ENCODE peak calls at places on chromosomes 6 and 20, in seven cellular contexts. G is HL-60; B is Peyer's patch; S is brain microvascular endothelial cell; A is CD4-positive, alpha-beta T cell; P is PC-3; F is cardiac muscle cell. D is an unnamed sample.
A peak's percentile ranks its signal among the peaks of the same experiment; 100 is the strongest.

GRCh38 chr6:130760006-130760405 is 67.2 kb upstream of the SMLR1 start:
- DNase-seq in G (no peak), B (no peak), S (peak; percentile 47), A (no peak), P (peak; percentile 66), F (peak; percentile 54), D (no peak)

GRCh38 chr6:35024601-35025054 is 116.5 kb downstream of the TCP11 start:
- DNase-seq in G (no peak), B (no peak), S (peak; percentile 40), A (no peak), P (peak; percentile 78), F (peak; percentile 52), D (peak; percentile 80)

GRCh38 chr6:4906942-4907300 is 96.9 kb downstream of the RPP40 start:
- DNase-seq in G (no peak), B (no peak), S (no peak), A (no peak), P (no peak), F (no peak), D (no peak)

GRCh38 chr6:8526619-8527018 is 91.3 kb upstream of the SLC35B3 start:
- DNase-seq in G (no peak), B (no peak), S (no peak), A (no peak), P (no peak), F (no peak), D (no peak)

GRCh38 chr20:38179846-38180245 is 14.8 kb upstream of the TGM2 start:
- DNase-seq in G (no peak), B (no peak), S (no peak), A (no peak), P (no peak), F (no peak), D (no peak)

GRCh38 chr6:101607286-101607685 is 213.8 kb downstream of the GRIK2 start:
- DNase-seq in G (no peak), B (no peak), S (no peak), A (no peak), P (no peak), F (no peak), D (no peak)

GRCh38 chr20:62953167-62953838 is 794 bp downstream of the SLC17A9 start:
- DNase-seq in G (no peak), B (no peak), S (no peak), A (no peak), P (no peak), F (no peak), D (no peak)

GRCh38 chr6:104955491-104955890 is 1.4 kb upstream of the LIN28B start:
- DNase-seq in G (no peak), B (no peak), S (no peak), A (no peak), P (no peak), F (no peak), D (no peak)

GRCh38 chr6:152301021-152301805 is 335.9 kb downstream of the SYNE1 start:
- DNase-seq in G (peak; percentile 28), B (no peak), S (peak; percentile 20), A (no peak), P (no peak), F (no peak), D (no peak)

GRCh38 chr6:57226221-57226620 is 4.1 kb upstream of the RAB23 start:
- DNase-seq in G (no peak), B (no peak), S (no peak), A (no peak), P (no peak), F (no peak), D (no peak)

GRCh38 chr6:44925100-44925739 is 402.9 kb upstream of the RUNX2 start:
- DNase-seq in G (no peak), B (no peak), S (peak; percentile 68), A (no peak), P (no peak), F (peak; percentile 57), D (no peak)

GRCh38 chr20:25223179-25223661 is 24.7 kb upstream of the PYGB start:
- DNase-seq in G (no peak), B (no peak), S (peak; percentile 98), A (no peak), P (peak; percentile 99), F (peak; percentile 86), D (no peak)

GRCh38 chr6:122063090-122063489 is 336.4 kb upstream of the HSF2 start:
- DNase-seq in G (no peak), B (no peak), S (no peak), A (no peak), P (no peak), F (no peak), D (no peak)

GRCh38 chr6:146857960-146858308 is 259.2 kb downstream of the ADGB start:
- DNase-seq in G (no peak), B (no peak), S (peak; percentile 21), A (no peak), P (no peak), F (no peak), D (no peak)

GRCh38 chr6:55449219-55449618 is 122.0 kb downstream of the GFRAL start:
- DNase-seq in G (no peak), B (no peak), S (no peak), A (no peak), P (peak; percentile 41), F (no peak), D (no peak)

GRCh38 chr6:39608652-39609345 is 116.4 kb downstream of the KIF6 start:
- DNase-seq in G (no peak), B (no peak), S (no peak), A (no peak), P (no peak), F (no peak), D (no peak)

DNA sequence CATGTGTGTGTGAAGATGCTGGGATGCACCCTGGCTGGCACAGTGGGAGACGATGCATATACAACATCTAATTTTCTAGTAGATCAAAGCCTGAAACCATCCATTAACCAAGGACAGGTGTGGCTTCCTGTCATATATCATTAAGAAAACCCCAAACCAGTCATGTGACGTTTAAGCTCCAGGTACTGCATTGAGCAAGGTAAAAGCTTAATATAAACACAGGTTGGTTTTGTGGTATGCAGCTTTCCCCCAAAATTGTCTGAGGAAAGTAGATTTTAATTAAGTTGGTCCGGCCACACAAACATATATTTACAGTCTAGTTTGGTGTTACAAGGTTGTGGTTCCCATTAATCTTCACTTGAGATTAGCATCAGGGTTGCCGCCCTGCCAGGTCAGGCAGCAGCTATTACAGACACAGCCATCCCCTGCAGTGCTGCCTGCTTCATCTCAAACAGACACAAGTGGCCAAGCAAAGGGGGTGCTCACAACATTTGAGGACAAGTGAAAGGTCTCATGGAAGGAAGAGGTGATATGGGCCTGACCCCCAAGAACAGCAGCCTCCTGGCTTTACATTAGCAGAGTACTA is 48.6 kb upstream of the NAA20 start:
- DNase-seq in G (no peak), B (peak; percentile 14), S (no peak), A (no peak), P (no peak), F (no peak), D (no peak)
- H3K27me3 ChIP-seq in G (no peaks in the 10 kb centered on the region), B (no peaks in the 10 kb centered on the region), S (no peaks in the 10 kb centered on the region), A (no peaks in the 10 kb centered on the region), P (no peaks in the 10 kb centered on the region), F (no peaks in the 10 kb centered on the region), D (no peaks in the 10 kb centered on the region)

GRCh38 chr20:49941456-49941855 is 5.3 kb downstream of the RNF114 start:
- DNase-seq in G (no peak), B (no peak), S (no peak), A (no peak), P (no peak), F (no peak), D (no peak)

GRCh38 chr20:49935746-49936152 is 448 bp upstream of the RNF114 start:
- DNase-seq in G (no peak), B (no peak), S (no peak), A (no peak), P (no peak), F (no peak), D (no peak)

GRCh38 chr20:49937023-49937929 is 1.1 kb downstream of the RNF114 start:
- DNase-seq in G (peak; percentile 73), B (no peak), S (no peak), A (no peak), P (peak; percentile 60), F (no peak), D (no peak)

GRCh38 chr20:49936153-49937022 is at the start of gene RNF114:
- DNase-seq in G (peak; percentile 84), B (peak; percentile 91), S (peak; percentile 76), A (peak; percentile 87), P (peak; percentile 97), F (peak; percentile 94), D (peak; percentile 90)

DNA sequence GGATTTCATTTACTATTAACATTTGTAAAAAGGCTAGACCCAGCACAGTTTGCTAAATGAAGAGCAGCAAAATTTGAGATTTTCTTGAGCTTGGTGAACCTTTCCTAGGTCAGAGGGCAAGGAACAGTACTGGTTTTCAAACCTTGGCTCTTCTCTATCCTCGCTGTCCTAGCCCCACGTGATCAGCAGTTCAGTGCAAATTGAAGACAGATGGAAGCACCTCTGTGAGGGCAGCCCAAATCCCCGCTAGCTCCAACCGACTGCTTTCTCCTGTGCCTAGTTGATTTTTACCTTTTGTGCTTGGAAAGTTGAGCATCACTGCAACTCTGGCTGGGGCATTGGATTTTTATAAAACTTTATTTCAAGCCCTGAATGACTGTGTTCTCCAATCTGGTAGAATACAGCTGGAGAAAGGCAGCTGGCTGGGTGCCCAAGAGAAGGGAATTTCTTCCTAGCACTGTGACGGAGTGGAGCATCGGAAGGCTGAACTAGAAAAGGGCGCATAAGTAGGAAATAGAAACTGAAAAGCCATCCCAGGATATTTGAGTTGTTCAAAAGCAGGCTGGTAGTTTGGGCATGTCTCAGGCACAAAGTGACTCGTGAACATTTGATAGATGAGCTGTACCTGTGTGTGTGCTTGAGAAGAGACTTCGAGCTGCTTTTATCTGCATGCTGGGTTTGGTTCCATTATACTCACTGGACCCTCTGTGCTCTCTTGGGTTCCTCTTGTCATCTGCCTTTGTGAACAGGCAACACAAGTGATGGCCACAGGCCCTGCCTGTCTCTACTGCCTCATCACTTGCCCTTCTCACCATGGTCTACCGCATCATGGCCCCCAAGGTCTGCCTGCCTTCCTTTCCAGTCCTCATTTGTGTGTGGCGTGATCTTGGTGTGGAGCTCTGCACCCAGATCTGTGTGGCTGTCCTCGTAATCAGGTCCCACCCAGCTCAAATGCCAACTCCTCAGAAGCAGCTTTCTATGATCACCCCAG is 2.3 kb downstream of the RNF114 start:
- DNase-seq in G (no peak), B (peak; percentile 29), S (peak; percentile 82), A (no peak), P (peak; percentile 40), F (peak; percentile 87), D (no peak)
- H3K27ac ChIP-seq in G (peak overlapping the region; percentile 22), B (no peak overlapping the region), S (peak overlapping the region; percentile 14), A (no peak overlapping the region), P (peak overlapping the region; percentile 4), F (no peak overlapping the region), D (peak overlapping the region; percentile 9)

GRCh38 chr6:161353208-161353613 is 79.3 kb upstream of the AGPAT4 start:
- DNase-seq in G (no peak), B (no peak), S (no peak), A (no peak), P (peak; percentile 12), F (peak; percentile 39), D (no peak)
- TF ChIP-seq CTCF in G (no peak), B (peak; percentile 64), S (peak; percentile 57), A (no peak), P (no peak), F (peak; percentile 34), D (no peak)

GRCh38 chr20:59525500-59526241 is 78.7 kb upstream of the PHACTR3 start:
- DNase-seq in G (peak; percentile 4), B (no peak), S (peak; percentile 40), A (no peak), P (peak; percentile 70), F (peak; percentile 61), D (peak; percentile 55)

GRCh38 chr20:59520814-59521213 is 83.5 kb upstream of the PHACTR3 start:
- DNase-seq in G (no peak), B (no peak), S (no peak), A (no peak), P (no peak), F (no peak), D (no peak)

GRCh38 chr20:59526242-59527225 is 77.8 kb upstream of the PHACTR3 start:
- DNase-seq in G (no peak), B (no peak), S (no peak), A (no peak), P (peak; percentile 12), F (peak; percentile 2), D (no peak)
- H3K27me3 ChIP-seq in G (peaks cover 5% of the 10 kb centered on the region), B (no peaks in the 10 kb centered on the region), S (no peaks in the 10 kb centered on the region), A (peaks cover 33% of the 10 kb centered on the region), P (peaks cover 59% of the 10 kb centered on the region), F (peaks cover 32% of the 10 kb centered on the region), D (peaks cover 9% of the 10 kb centered on the region)

D was measured in lung.